ENCODE peak calls at places on chromosomes 13 and 19, in five cellular contexts. K is mucosa of descending colon; Y is CD8-positive, alpha-beta T cell; D is body of pancreas; O is coronary artery. S is an unnamed sample.

GRCh38 chr13:111265006-111265700 is 55.3 kb upstream of the TEX29 start:
- DNase-seq in K (no peak), Y (no peak), D (no peak), O (no peak), S (no peak)

GRCh38 chr13:104936304-104936703 is 1599.2 kb downstream of the EFNB2 start:
- DNase-seq in K (no peak), Y (no peak), D (no peak), O (no peak), S (no peak)

GRCh38 chr13:67192751-67193150 is 37.4 kb downstream of the PCDH9 start:
- DNase-seq in K (no peak), Y (no peak), D (no peak), O (no peak), S (no peak)

GRCh38 chr13:51801631-51802099 is 2.3 kb downstream of the DHRS12 start:
- DNase-seq in K (peak), Y (no peak), D (peak), O (peak), S (no peak)

GRCh38 chr19:39031368-39032163 is 783 bp downstream of the FBXO27 start:
- DNase-seq in K (peak), Y (peak), D (peak), O (peak), S (peak)

GRCh38 chr13:42000836-42001235 is 39.9 kb upstream of the VWA8 start:
- DNase-seq in K (no peak), Y (no peak), D (no peak), O (no peak), S (no peak)

GRCh38 chr13:73403362-73404150 is 344.8 kb downstream of the KLF5 start:
- DNase-seq in K (no peak), Y (no peak), D (no peak), O (no peak), S (no peak)

GRCh38 chr13:29954082-29955043 is 103.9 kb upstream of the UBL3 start:
- DNase-seq in K (peak), Y (peak), D (no peak), O (no peak), S (peak)

GRCh38 chr13:20438801-20439200 is 86.9 kb downstream of the CRYL1 start:
- DNase-seq in K (no peak), Y (no peak), D (no peak), O (no peak), S (no peak)

GRCh38 chr13:107807306-107808073 is 407.8 kb downstream of the LIG4 start:
- DNase-seq in K (no peak), Y (no peak), D (peak), O (no peak), S (no peak)

GRCh38 chr13:54449922-54450321 is 1421.3 kb downstream of the OLFM4 start:
- DNase-seq in K (no peak), Y (no peak), D (no peak), O (no peak), S (no peak)

GRCh38 chr13:34176636-34177035 is 358.7 kb downstream of the RFC3 start:
- DNase-seq in K (no peak), Y (no peak), D (no peak), O (no peak), S (no peak)

GRCh38 chr19:16073481-16073880 is 2.8 kb upstream of the TPM4 start:
- DNase-seq in K (no peak), Y (no peak), D (no peak), O (no peak), S (no peak)

GRCh38 chr13:34207334-34207733 is 389.4 kb downstream of the RFC3 start:
- DNase-seq in K (no peak), Y (no peak), D (peak), O (no peak), S (no peak)

GRCh38 chr13:30355405-30355741 is 48.0 kb upstream of the KATNAL1 start:
- DNase-seq in K (no peak), Y (peak), D (peak), O (no peak), S (peak)

GRCh38 chr13:72164811-72165210 is 297.8 kb upstream of the DACH1 start:
- DNase-seq in K (no peak), Y (no peak), D (no peak), O (no peak), S (no peak)

GRCh38 chr19:18197306-18197705 is 4.3 kb downstream of the MPV17L2 start:
- DNase-seq in K (no peak), Y (no peak), D (no peak), O (no peak), S (no peak)

GRCh38 chr19:2333027-2333806 is 4.7 kb downstream of the SPPL2B start:
- DNase-seq in K (peak), Y (no peak), D (peak), O (no peak), S (no peak)

GRCh38 chr19:58569943-58570670 is 3.0 kb downstream of the MZF1 start:
- DNase-seq in K (peak), Y (no peak), D (peak), O (no peak), S (no peak)

GRCh38 chr13:35832551-35832950 is 298.6 kb downstream of the DCLK1 start:
- DNase-seq in K (no peak), Y (no peak), D (no peak), O (no peak), S (no peak)

GRCh38 chr13:39407786-39408185 is 195.2 kb downstream of the LHFPL6 start:
- DNase-seq in K (no peak), Y (no peak), D (no peak), O (no peak), S (no peak)

GRCh38 chr13:27147530-27148170 is 24.0 kb downstream of the USP12 start:
- DNase-seq in K (no peak), Y (no peak), D (no peak), O (no peak), S (peak)

GRCh38 chr13:26819067-26819466 is 58.5 kb upstream of the GPR12 start:
- DNase-seq in K (no peak), Y (no peak), D (no peak), O (peak), S (no peak)

GRCh38 chr13:99388334-99388923 is 81.2 kb upstream of the GPR183 start:
- DNase-seq in K (no peak), Y (no peak), D (no peak), O (peak), S (no peak)

GRCh38 chr13:95660981-95661581 is 15.9 kb upstream of the DNAJC3 start:
- DNase-seq in K (peak), Y (no peak), D (peak), O (no peak), S (peak)

GRCh38 chr19:49520705-49521319 is 7.0 kb upstream of the RCN3 start:
- DNase-seq in K (no peak), Y (no peak), D (no peak), O (no peak), S (no peak)

GRCh38 chr19:4521170-4521887 is 3.0 kb upstream of the PLIN4 start:
- DNase-seq in K (no peak), Y (no peak), D (no peak), O (no peak), S (no peak)

GRCh38 chr19:4730740-4731171 is 7.1 kb upstream of the DPP9 start:
- DNase-seq in K (peak), Y (peak), D (peak), O (no peak), S (peak)

GRCh38 chr19:40592170-40592569 is 9.0 kb upstream of the LTBP4 start:
- DNase-seq in K (no peak), Y (no peak), D (no peak), O (no peak), S (peak)

GRCh38 chr13:73228546-73228945 is 169.7 kb downstream of the KLF5 start:
- DNase-seq in K (no peak), Y (peak), D (no peak), O (no peak), S (no peak)

GRCh38 chr13:112839347-112840105 is 129.5 kb upstream of the MCF2L start:
- DNase-seq in K (no peak), Y (no peak), D (no peak), O (no peak), S (no peak)

GRCh38 chr19:12786149-12786870 is 5.0 kb upstream of the JUNB start:
- DNase-seq in K (peak), Y (no peak), D (peak), O (peak), S (peak)

DNA sequence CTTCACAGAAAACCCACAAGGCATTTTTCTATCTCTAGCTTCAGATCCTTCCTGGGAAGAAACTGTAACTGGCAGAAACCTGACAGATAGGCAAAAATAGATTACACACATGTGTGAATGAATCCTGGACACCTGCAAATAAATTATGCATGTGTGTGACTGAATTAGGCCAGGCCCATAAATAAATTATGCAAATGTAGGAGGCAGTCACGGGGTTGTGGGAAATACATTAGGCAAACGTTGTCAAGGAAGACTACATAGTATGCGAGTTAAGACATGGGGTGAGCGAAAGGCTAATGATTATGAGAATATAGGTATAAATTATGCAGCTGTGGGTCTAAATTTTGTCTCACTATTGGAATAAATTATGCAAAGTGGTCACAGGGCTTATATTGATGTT is 7.1 kb downstream of the SLC8A2 start:
- DNase-seq in K (no peak), Y (no peak), D (no peak), O (no peak), S (no peak)
- TF ChIP-seq CTCF in K (no peak), Y (no peak), D (no peak), O (no peak), S (no peak)

GRCh38 chr19:5990289-5990797 is 12.4 kb upstream of the RANBP3 start:
- DNase-seq in K (no peak), Y (no peak), D (no peak), O (no peak), S (no peak)
- H3K4me3 ChIP-seq in K (no peak), Y (no peak), D (no peak), O (no peak), S (no peak)

DNA sequence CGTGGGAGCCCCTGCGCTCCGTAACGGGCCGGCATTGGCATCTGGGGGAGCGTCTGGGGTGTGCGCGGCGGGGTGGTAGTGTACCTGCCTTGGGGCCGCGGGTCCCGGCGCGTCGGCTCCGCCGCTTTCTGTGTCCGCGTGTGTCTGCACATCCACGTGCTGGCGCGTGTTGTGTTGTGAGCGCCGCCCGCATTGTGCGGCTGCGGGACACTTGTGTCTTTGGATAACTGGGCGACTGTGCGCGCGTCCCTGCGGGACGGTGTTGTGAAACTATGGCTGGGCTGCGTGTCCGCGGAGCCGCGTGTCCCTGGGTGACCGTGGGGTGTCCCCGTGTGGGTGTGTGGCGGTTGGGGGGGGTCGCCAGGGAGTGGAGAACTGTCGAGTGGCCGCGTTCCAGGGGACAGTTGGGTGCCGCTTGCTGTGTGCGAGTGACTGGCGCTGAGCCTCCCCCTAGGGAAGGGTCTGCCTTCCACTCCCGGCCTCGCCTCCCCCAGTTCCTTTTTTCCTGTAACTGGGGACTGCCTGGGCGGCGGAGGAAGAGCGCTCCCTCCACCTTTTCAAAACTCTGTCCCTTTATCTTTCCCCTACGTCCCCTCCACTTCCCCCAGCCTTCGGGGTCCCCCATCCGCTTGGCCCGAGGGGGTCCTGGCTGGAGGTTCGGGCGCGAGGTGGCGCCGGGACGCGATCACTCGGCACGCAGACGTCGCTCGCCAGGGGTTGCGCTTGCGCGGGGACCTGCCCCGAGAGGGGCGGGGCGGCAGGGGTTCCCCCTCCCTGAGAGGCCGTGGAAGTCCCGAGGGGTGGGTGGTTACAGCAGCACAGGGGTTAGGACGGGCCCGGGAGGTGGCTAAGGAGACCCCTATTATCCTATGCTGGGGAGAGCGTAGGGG is 5.6 kb upstream of the NFIC start:
- DNase-seq in K (peak), Y (peak), D (peak), O (peak), S (peak)
- TF ChIP-seq CTCF in K (no peak), Y (no peak), D (peak), O (no peak), S (no peak)

GRCh38 chr19:53555352-53555751 is 17.4 kb downstream of the ZNF331 start:
- DNase-seq in K (no peak), Y (no peak), D (peak), O (no peak), S (no peak)
- H3K4me3 ChIP-seq in K (no peak), Y (peak), D (no peak), O (peak), S (no peak)

GRCh38 chr19:801030-801860 is 4.0 kb downstream of the PTBP1 start:
- DNase-seq in K (peak), Y (no peak), D (peak), O (peak), S (no peak)

GRCh38 chr19:800360-801029 is 3.2 kb downstream of the PTBP1 start:
- DNase-seq in K (peak), Y (no peak), D (peak), O (no peak), S (no peak)

GRCh38 chr19:798415-799075 is 1.3 kb downstream of the PTBP1 start:
- DNase-seq in K (peak), Y (no peak), D (peak), O (no peak), S (peak)

GRCh38 chr19:797528-798414 is 519 bp downstream of the PTBP1 start:
- DNase-seq in K (peak), Y (peak), D (peak), O (peak), S (peak)

DNA sequence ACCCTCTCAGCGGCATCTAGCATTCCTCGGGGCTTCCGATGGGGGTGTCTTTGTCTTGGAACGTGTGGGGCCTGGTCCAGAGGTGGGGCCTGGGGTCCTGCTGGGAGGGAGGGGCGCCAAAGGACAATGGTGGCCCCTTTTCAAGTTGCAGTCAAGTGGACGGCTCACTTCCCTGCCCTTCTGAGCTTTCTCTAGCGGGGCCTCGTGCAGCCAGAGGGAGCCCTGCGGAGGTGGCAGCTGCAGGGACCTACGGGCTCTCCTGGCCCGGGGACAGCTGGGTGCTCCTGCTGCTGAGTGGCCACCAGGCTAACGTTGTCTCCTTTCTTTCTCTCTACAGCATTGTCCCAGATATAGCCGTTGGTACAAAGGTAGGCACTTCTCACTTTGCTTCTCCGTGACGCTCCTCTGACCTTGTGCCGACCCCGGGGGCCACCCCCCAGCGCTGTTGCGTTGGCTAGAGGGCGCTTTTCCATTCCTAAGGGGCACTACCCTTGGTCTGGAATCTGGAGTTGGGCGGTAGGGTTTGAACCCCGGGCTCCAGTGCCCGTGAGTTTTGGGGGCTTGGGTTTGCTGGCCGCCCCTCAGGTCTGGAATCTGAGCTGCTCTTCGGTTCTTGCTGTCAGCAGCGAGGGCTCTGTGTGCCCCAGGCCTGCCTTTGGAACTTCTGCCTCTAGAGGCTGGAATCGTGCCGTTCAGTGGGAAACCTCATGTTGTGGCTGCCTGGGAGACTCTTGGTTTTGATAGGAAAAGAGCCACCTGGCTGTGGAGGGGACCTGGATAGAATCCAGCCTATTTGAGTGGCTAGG is 2.0 kb downstream of the PTBP1 start:
- DNase-seq in K (no peak), Y (no peak), D (peak), O (no peak), S (peak)
- TF ChIP-seq CTCF in K (no peak), Y (no peak), D (no peak), O (no peak), S (no peak)